ENCODE peak calls at places on chromosomes 13 and 19, in four cellular contexts. S, D, N and X are unnamed samples.

GRCh38 chr13:45292176-45292575 is 48.8 kb downstream of the TPT1 start:
- DNase-seq in N (no peak), S (no peak), D (no peak), X (no peak)

GRCh38 chr13:113356594-113356993 is 7.3 kb downstream of the GRTP1 start:
- DNase-seq in D (no peak), S (no peak), N (no peak), X (no peak)

GRCh38 chr19:11674067-11674492 is 64.7 kb downstream of the ZNF823 start:
- DNase-seq in S (no peak), D (no peak), N (no peak), X (no peak)

GRCh38 chr13:22061371-22061805 is 390.5 kb downstream of the FGF9 start:
- DNase-seq in S (no peak), D (no peak), N (no peak), X (no peak)

GRCh38 chr19:1624458-1624857 is 19.2 kb upstream of the UQCR11 start:
- DNase-seq in D (peak), N (peak), S (peak), X (peak)

GRCh38 chr19:12527034-12527836 is 24.0 kb downstream of the ZNF564 start:
- DNase-seq in D (peak), N (no peak), S (no peak), X (peak)

GRCh38 chr19:49073514-49074378 is 1.2 kb upstream of the KCNA7 start:
- DNase-seq in N (no peak), D (no peak), S (peak), X (peak)

GRCh38 chr13:20526664-20527063 is 1.0 kb upstream of the CRYL1 start:
- DNase-seq in S (peak), D (peak), N (no peak), X (no peak)

GRCh38 chr13:114130708-114131580 is 1.5 kb downstream of the RASA3 start:
- DNase-seq in S (no peak), N (no peak), D (peak), X (peak)

GRCh38 chr13:23741879-23742510 is 147.2 kb downstream of the MIPEP start:
- DNase-seq in S (no peak), N (peak), D (no peak), X (peak)

GRCh38 chr13:50448535-50448981 is 394.9 kb downstream of the DLEU7 start:
- DNase-seq in N (no peak), D (no peak), S (no peak), X (no peak)

GRCh38 chr19:1223018-1223855 is 14.6 kb downstream of the CBARP start:
- DNase-seq in D (peak), N (no peak), S (no peak), X (no peak)

GRCh38 chr19:12868540-12869112 is 12.6 kb downstream of the DNASE2 start:
- DNase-seq in S (no peak), D (no peak), N (no peak), X (peak)

GRCh38 chr13:24148414-24149305 is 11.9 kb upstream of the SPATA13 start:
- DNase-seq in N (peak), D (peak), S (peak), X (peak)

GRCh38 chr13:23928985-23929384 is 31.7 kb upstream of the C1QTNF9B start:
- DNase-seq in D (peak), N (no peak), S (no peak), X (peak)

GRCh38 chr13:52969373-52969772 is 59.2 kb upstream of the OLFM4 start:
- DNase-seq in S (no peak), D (no peak), N (no peak), X (no peak)

GRCh38 chr19:2049741-2050348 is 1.2 kb downstream of the MKNK2 start:
- DNase-seq in D (peak), S (peak), N (no peak), X (no peak)

GRCh38 chr13:24307211-24308067 is 1.9 kb upstream of the C1QTNF9 start:
- DNase-seq in N (no peak), D (no peak), S (peak), X (peak)

GRCh38 chr13:30743319-30744055 is 8.1 kb downstream of the ALOX5AP start:
- DNase-seq in N (no peak), D (peak), S (peak), X (peak)

GRCh38 chr13:111398196-111398595 is 77.8 kb downstream of the TEX29 start:
- DNase-seq in N (no peak), S (no peak), D (no peak), X (no peak)

GRCh38 chr19:43641333-43641732 is 1.7 kb upstream of the CADM4 start:
- DNase-seq in D (no peak), N (no peak), S (no peak), X (no peak)

GRCh38 chr19:4059931-4060620 is 6.6 kb downstream of the ZBTB7A start:
- DNase-seq in S (no peak), N (no peak), D (no peak), X (no peak)

GRCh38 chr13:24107955-24108614 is 52.4 kb upstream of the SPATA13 start:
- DNase-seq in N (no peak), D (peak), S (no peak), X (no peak)

GRCh38 chr19:53183146-53183545 is 10.0 kb downstream of the ZNF665 start:
- DNase-seq in D (peak), S (no peak), N (no peak), X (no peak)

GRCh38 chr19:53177986-53178385 is 15.2 kb downstream of the ZNF665 start:
- DNase-seq in D (no peak), S (no peak), N (no peak), X (no peak)

DNA sequence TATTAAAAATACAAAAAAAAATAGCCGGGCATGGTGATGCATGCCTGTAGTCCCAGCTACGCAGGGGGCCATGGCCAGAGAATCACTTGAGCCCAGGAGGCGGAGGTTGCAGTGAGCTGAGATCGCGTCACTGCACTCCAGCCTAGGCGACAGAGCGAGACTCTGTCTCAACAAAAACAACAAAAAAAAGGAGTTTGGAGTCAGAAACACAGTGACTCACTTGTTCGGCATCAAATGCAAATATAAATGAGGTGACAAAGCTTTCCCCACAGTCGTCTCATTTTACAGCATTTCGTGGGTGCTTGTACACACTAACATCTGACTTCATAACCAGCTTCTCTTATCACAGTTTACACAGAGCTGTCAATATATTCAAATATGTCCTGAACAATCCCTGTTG is 11.0 kb downstream of the ZNF665 start:
- DNase-seq in S (no peak), N (no peak), D (peak), X (no peak)
- TF ChIP-seq MAFK in S (no peak), N (no peak), D (no peak), X (no peak)

GRCh38 chr13:99992376-99992775 is 10.8 kb downstream of the ZIC2 start:
- DNase-seq in N (no peak), S (no peak), D (no peak), X (no peak)
- TF ChIP-seq MAFK in N (no peak), S (no peak), D (no peak), X (no peak)

DNA sequence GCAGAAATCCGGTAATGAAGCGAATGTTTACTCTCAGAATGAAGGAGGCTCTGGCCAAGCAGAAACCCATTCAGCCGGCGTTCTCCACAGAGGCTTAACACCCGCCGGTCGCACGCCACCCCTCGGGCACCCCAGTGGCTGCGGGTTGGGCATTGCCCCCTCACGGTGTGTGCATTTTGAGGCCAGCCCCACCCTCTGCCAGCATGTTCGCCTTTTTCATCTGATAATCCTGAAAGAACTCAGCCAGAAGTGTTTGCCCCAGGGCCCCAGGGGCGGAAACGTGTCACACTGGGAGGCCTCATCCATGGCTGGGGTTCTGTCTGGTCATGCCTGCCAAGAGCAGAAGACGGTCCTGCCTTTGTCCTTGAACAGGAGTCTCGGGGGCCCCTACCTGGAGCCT is 34.2 kb downstream of the COMP start:
- DNase-seq in N (no peak), D (no peak), S (no peak), X (no peak)
- TF ChIP-seq MAFK in N (no peak), D (no peak), S (no peak), X (no peak)

GRCh38 chr13:44072536-44072935 is 192.8 kb downstream of the LACC1 start:
- DNase-seq in S (no peak), D (no peak), N (no peak), X (no peak)

GRCh38 chr13:44064376-44064775 is 184.7 kb downstream of the LACC1 start:
- DNase-seq in S (no peak), D (no peak), N (no peak), X (no peak)

GRCh38 chr13:44068737-44069136 is 189.0 kb downstream of the LACC1 start:
- DNase-seq in N (no peak), D (peak), S (no peak), X (peak)

GRCh38 chr13:44063881-44064280 is 184.2 kb downstream of the LACC1 start:
- DNase-seq in S (no peak), N (no peak), D (no peak), X (no peak)

GRCh38 chr13:44068169-44068568 is 188.5 kb downstream of the LACC1 start:
- DNase-seq in N (no peak), S (no peak), D (peak), X (no peak)
- TF ChIP-seq MAFK in N (no peak), S (no peak), D (no peak), X (no peak)

GRCh38 chr19:47561440-47562045 is 11.4 kb downstream of the ZNF541 start:
- DNase-seq in N (no peak), D (no peak), S (no peak), X (no peak)

GRCh38 chr19:47569331-47569730 is 3.6 kb downstream of the ZNF541 start:
- DNase-seq in S (no peak), N (no peak), D (no peak), X (no peak)

GRCh38 chr19:47560999-47561398 is 11.9 kb downstream of the ZNF541 start:
- DNase-seq in D (no peak), N (no peak), S (no peak), X (no peak)

GRCh38 chr19:47564081-47564480 is 8.9 kb downstream of the ZNF541 start:
- DNase-seq in N (no peak), D (no peak), S (peak), X (no peak)
- TF ChIP-seq MAFK in N (no peak), D (no peak), S (no peak), X (no peak)

GRCh38 chr19:51407631-51408131 is 9.8 kb downstream of the SIGLEC10 start:
- DNase-seq in N (no peak), S (peak), D (peak), X (peak)
- TF ChIP-seq MAFK in N (no peak), S (no peak), D (no peak), X (no peak)

DNA sequence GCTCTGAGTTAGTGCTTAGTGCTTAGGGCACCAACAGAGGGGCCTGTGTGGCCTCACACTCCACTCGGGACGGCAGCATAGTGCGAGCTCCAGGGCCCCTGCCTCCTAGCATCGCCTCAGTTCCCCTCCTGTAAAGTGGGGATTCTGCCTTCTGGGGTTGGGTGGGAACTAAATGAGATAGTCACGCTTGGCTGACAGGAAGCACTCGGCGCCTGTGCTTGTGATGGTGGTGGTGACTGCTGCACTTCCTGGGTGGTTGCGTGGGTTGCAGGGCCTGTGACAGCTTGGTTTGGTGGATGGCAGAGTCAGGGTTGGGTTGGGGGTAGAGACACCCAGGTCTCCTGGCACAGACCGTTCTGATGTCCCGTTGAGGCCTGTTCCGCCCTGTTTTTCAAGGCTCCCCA is 7.7 kb downstream of the PLEKHF1 start:
- DNase-seq in S (no peak), N (no peak), D (no peak), X (no peak)
- TF ChIP-seq MAFK in S (no peak), N (no peak), D (no peak), X (no peak)

DNA sequence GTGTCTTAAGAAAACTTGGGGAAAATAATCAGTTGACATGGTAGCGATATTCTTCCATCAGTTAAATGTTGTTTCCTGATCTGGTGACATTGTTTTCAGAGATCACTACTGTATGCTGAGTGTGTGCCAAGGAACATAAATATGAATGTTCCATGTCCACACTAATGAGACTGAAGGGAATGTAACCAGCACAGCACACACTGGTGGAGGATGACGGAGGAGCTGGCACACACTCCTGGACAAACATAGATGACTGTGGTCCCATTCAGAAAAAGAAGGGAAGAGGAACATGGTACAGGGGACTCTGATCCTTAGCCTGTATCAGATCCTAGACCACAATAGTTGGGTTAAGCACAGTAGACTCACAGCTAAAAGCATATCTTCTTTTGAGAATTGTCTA is 574.8 kb downstream of the MYO16 start:
- DNase-seq in S (no peak), D (no peak), N (no peak), X (no peak)
- TF ChIP-seq MAFK in S (no peak), D (no peak), N (no peak), X (no peak)